ENCODE peak calls at places on chromosomes 1 and 21, in seven cellular contexts. One of them, this sample, is unnamed.

GRCh38 chr1:20151906-20152598 is 12.9 kb downstream of the PLA2G2F start:
- DNase-seq in fibroblast of pulmonary artery: peak
- DNase-seq in coronary artery: peak
- DNase-seq in foreskin fibroblast: peak
- DNase-seq in colonic mucosa: peak
- DNase-seq in B cell: peak
- DNase-seq in dorsolateral prefrontal cortex: peak
- DNase-seq in this sample: peak

GRCh38 chr1:110136911-110137310 is 13.4 kb upstream of the SLC6A17 start:
- DNase-seq in dorsolateral prefrontal cortex: peak
- DNase-seq in foreskin fibroblast: no peak
- DNase-seq in colonic mucosa: no peak
- DNase-seq in fibroblast of pulmonary artery: no peak
- DNase-seq in B cell: no peak
- DNase-seq in coronary artery: no peak
- DNase-seq in this sample: no peak

GRCh38 chr1:51044834-51045233 is 57.2 kb upstream of the C1orf185 start:
- DNase-seq in colonic mucosa: no peak
- DNase-seq in coronary artery: no peak
- DNase-seq in dorsolateral prefrontal cortex: no peak
- DNase-seq in foreskin fibroblast: no peak
- DNase-seq in fibroblast of pulmonary artery: peak
- DNase-seq in B cell: no peak
- DNase-seq in this sample: no peak

GRCh38 chr1:232844791-232845190 is 39.6 kb downstream of the MAP10 start:
- DNase-seq in coronary artery: no peak
- DNase-seq in dorsolateral prefrontal cortex: no peak
- DNase-seq in B cell: no peak
- DNase-seq in foreskin fibroblast: no peak
- DNase-seq in colonic mucosa: no peak
- DNase-seq in fibroblast of pulmonary artery: peak
- DNase-seq in this sample: no peak

GRCh38 chr1:156495401-156496140 is 5.0 kb downstream of the MEF2D start:
- DNase-seq in coronary artery: no peak
- DNase-seq in fibroblast of pulmonary artery: no peak
- DNase-seq in colonic mucosa: peak
- DNase-seq in foreskin fibroblast: no peak
- DNase-seq in B cell: no peak
- DNase-seq in dorsolateral prefrontal cortex: no peak
- DNase-seq in this sample: no peak

GRCh38 chr1:237342730-237343129 is 300.7 kb downstream of the RYR2 start:
- DNase-seq in fibroblast of pulmonary artery: no peak
- DNase-seq in dorsolateral prefrontal cortex: no peak
- DNase-seq in B cell: no peak
- DNase-seq in foreskin fibroblast: no peak
- DNase-seq in colonic mucosa: no peak
- DNase-seq in coronary artery: no peak
- DNase-seq in this sample: no peak

GRCh38 chr1:25700124-25700523 is 83.5 kb downstream of the MAN1C1 start:
- DNase-seq in foreskin fibroblast: peak
- DNase-seq in coronary artery: no peak
- DNase-seq in colonic mucosa: peak
- DNase-seq in B cell: no peak
- DNase-seq in fibroblast of pulmonary artery: peak
- DNase-seq in dorsolateral prefrontal cortex: no peak
- DNase-seq in this sample: no peak

GRCh38 chr1:78688701-78689100 is 39.1 kb downstream of the IFI44 start:
- DNase-seq in foreskin fibroblast: peak
- DNase-seq in colonic mucosa: no peak
- DNase-seq in dorsolateral prefrontal cortex: no peak
- DNase-seq in fibroblast of pulmonary artery: peak
- DNase-seq in B cell: no peak
- DNase-seq in coronary artery: no peak
- DNase-seq in this sample: no peak

GRCh38 chr1:61337981-61338848 is 255.9 kb downstream of the NFIA start:
- DNase-seq in fibroblast of pulmonary artery: peak
- DNase-seq in B cell: no peak
- DNase-seq in colonic mucosa: peak
- DNase-seq in foreskin fibroblast: peak
- DNase-seq in dorsolateral prefrontal cortex: peak
- DNase-seq in coronary artery: peak
- DNase-seq in this sample: no peak

GRCh38 chr1:53731779-53732305 is 7.1 kb downstream of the GLIS1 start:
- DNase-seq in B cell: no peak
- DNase-seq in fibroblast of pulmonary artery: no peak
- DNase-seq in colonic mucosa: no peak
- DNase-seq in coronary artery: no peak
- DNase-seq in foreskin fibroblast: no peak
- DNase-seq in dorsolateral prefrontal cortex: no peak
- DNase-seq in this sample: no peak

GRCh38 chr1:169161512-169162194 is 55.2 kb downstream of the ATP1B1 start:
- DNase-seq in B cell: no peak
- DNase-seq in foreskin fibroblast: no peak
- DNase-seq in coronary artery: no peak
- DNase-seq in dorsolateral prefrontal cortex: no peak
- DNase-seq in fibroblast of pulmonary artery: peak
- DNase-seq in colonic mucosa: peak
- DNase-seq in this sample: no peak

GRCh38 chr1:36520056-36520455 is 37.3 kb upstream of the CSF3R start:
- DNase-seq in fibroblast of pulmonary artery: no peak
- DNase-seq in coronary artery: peak
- DNase-seq in foreskin fibroblast: no peak
- DNase-seq in colonic mucosa: no peak
- DNase-seq in B cell: no peak
- DNase-seq in dorsolateral prefrontal cortex: no peak
- DNase-seq in this sample: no peak

GRCh38 chr1:119885903-119886783 is 10.2 kb downstream of the ADAM30 start:
- DNase-seq in fibroblast of pulmonary artery: peak
- DNase-seq in colonic mucosa: peak
- DNase-seq in B cell: no peak
- DNase-seq in foreskin fibroblast: no peak
- DNase-seq in dorsolateral prefrontal cortex: no peak
- DNase-seq in coronary artery: no peak
- DNase-seq in this sample: no peak

GRCh38 chr1:2166254-2166653 is 28.3 kb downstream of the FAAP20 start:
- DNase-seq in B cell: no peak
- DNase-seq in colonic mucosa: no peak
- DNase-seq in foreskin fibroblast: no peak
- DNase-seq in dorsolateral prefrontal cortex: no peak
- DNase-seq in coronary artery: no peak
- DNase-seq in fibroblast of pulmonary artery: no peak
- DNase-seq in this sample: no peak

DNA sequence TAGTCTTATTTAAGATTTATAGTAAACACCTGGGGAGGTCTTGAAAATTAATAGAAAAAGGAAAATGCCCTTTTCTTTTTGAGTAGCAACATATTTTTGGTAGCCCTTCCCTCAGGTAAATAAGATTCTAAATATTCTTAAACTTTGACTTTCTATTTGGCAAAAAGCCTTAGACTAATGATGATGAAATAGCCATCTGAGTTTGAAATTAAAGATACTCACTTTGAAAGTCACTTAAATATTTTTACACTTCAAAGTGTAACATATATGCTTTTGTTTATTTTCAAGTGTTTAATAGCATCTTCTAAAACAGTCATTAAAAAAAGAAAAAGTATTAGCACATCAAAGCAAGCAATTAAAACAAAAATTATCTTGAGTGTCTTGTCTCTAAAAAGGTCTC is 135.1 kb downstream of the NEK7 start:
- DNase-seq in dorsolateral prefrontal cortex: no peak
- DNase-seq in fibroblast of pulmonary artery: no peak
- DNase-seq in coronary artery: no peak
- DNase-seq in colonic mucosa: no peak
- DNase-seq in B cell: no peak
- DNase-seq in foreskin fibroblast: no peak
- DNase-seq in this sample: no peak
- TF ChIP-seq CTCF in dorsolateral prefrontal cortex: no peak
- TF ChIP-seq CTCF in fibroblast of pulmonary artery: no peak
- TF ChIP-seq CTCF in coronary artery: no peak
- TF ChIP-seq CTCF in colonic mucosa: no peak
- TF ChIP-seq CTCF in B cell: no peak
- TF ChIP-seq CTCF in foreskin fibroblast: no peak
- TF ChIP-seq CTCF in this sample: no peak

GRCh38 chr1:101474039-101474665 is 237.3 kb downstream of the S1PR1 start:
- DNase-seq in colonic mucosa: no peak
- DNase-seq in fibroblast of pulmonary artery: no peak
- DNase-seq in B cell: no peak
- DNase-seq in dorsolateral prefrontal cortex: no peak
- DNase-seq in coronary artery: no peak
- DNase-seq in foreskin fibroblast: no peak
- DNase-seq in this sample: no peak
- TF ChIP-seq CTCF in colonic mucosa: no peak
- TF ChIP-seq CTCF in fibroblast of pulmonary artery: peak
- TF ChIP-seq CTCF in B cell: peak
- TF ChIP-seq CTCF in dorsolateral prefrontal cortex: no peak
- TF ChIP-seq CTCF in coronary artery: no peak
- TF ChIP-seq CTCF in foreskin fibroblast: peak
- TF ChIP-seq CTCF in this sample: peak

GRCh38 chr1:203307690-203308126 is 2.4 kb downstream of the BTG2 start:
- DNase-seq in B cell: peak
- DNase-seq in foreskin fibroblast: no peak
- DNase-seq in coronary artery: no peak
- DNase-seq in dorsolateral prefrontal cortex: no peak
- DNase-seq in colonic mucosa: no peak
- DNase-seq in fibroblast of pulmonary artery: no peak
- DNase-seq in this sample: no peak

GRCh38 chr1:203306089-203306969 is 1.0 kb downstream of the BTG2 start:
- DNase-seq in foreskin fibroblast: peak
- DNase-seq in dorsolateral prefrontal cortex: peak
- DNase-seq in B cell: peak
- DNase-seq in coronary artery: peak
- DNase-seq in colonic mucosa: peak
- DNase-seq in fibroblast of pulmonary artery: peak
- DNase-seq in this sample: no peak

GRCh38 chr1:203308205-203309114 is 3.1 kb downstream of the BTG2 start:
- DNase-seq in B cell: peak
- DNase-seq in foreskin fibroblast: no peak
- DNase-seq in dorsolateral prefrontal cortex: no peak
- DNase-seq in fibroblast of pulmonary artery: no peak
- DNase-seq in colonic mucosa: no peak
- DNase-seq in coronary artery: no peak
- DNase-seq in this sample: no peak

GRCh38 chr1:203305809-203306088 is 430 bp downstream of the BTG2 start:
- DNase-seq in colonic mucosa: peak
- DNase-seq in B cell: no peak
- DNase-seq in fibroblast of pulmonary artery: no peak
- DNase-seq in dorsolateral prefrontal cortex: no peak
- DNase-seq in foreskin fibroblast: no peak
- DNase-seq in coronary artery: no peak
- DNase-seq in this sample: no peak

DNA sequence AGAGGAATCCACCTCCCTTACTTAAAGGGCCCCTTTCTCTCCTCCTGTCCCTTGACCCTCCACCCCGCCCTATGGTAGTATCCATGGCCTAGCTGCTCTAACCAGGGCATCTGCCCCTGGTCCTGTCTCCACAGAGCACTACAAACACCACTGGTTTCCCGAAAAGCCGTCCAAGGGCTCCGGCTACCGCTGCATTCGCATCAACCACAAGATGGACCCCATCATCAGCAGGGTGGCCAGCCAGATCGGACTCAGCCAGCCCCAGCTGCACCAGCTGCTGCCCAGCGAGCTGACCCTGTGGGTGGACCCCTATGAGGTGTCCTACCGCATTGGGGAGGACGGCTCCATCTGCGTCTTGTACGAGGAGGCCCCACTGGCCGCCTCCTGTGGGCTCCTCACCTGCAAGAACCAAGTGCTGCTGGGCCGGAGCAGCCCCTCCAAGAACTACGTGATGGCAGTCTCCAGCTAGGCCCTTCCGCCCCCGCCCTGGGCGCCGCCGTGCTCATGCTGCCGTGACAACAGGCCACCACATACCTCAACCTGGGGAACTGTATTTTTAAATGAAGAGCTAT is 1.7 kb downstream of the BTG2 start:
- DNase-seq in B cell: peak
- DNase-seq in colonic mucosa: peak
- DNase-seq in foreskin fibroblast: no peak
- DNase-seq in fibroblast of pulmonary artery: no peak
- DNase-seq in coronary artery: no peak
- DNase-seq in dorsolateral prefrontal cortex: no peak
- DNase-seq in this sample: no peak
- TF ChIP-seq CTCF in B cell: no peak
- TF ChIP-seq CTCF in colonic mucosa: no peak
- TF ChIP-seq CTCF in foreskin fibroblast: no peak
- TF ChIP-seq CTCF in fibroblast of pulmonary artery: no peak
- TF ChIP-seq CTCF in coronary artery: no peak
- TF ChIP-seq CTCF in dorsolateral prefrontal cortex: no peak
- TF ChIP-seq CTCF in this sample: no peak

GRCh38 chr1:43143441-43143888 is 28.6 kb downstream of the EBNA1BP2 start:
- DNase-seq in colonic mucosa: no peak
- DNase-seq in B cell: no peak
- DNase-seq in fibroblast of pulmonary artery: no peak
- DNase-seq in dorsolateral prefrontal cortex: no peak
- DNase-seq in coronary artery: no peak
- DNase-seq in foreskin fibroblast: no peak
- DNase-seq in this sample: no peak
- TF ChIP-seq CTCF in colonic mucosa: no peak
- TF ChIP-seq CTCF in B cell: no peak
- TF ChIP-seq CTCF in fibroblast of pulmonary artery: peak
- TF ChIP-seq CTCF in dorsolateral prefrontal cortex: no peak
- TF ChIP-seq CTCF in coronary artery: no peak
- TF ChIP-seq CTCF in foreskin fibroblast: peak
- TF ChIP-seq CTCF in this sample: peak

DNA sequence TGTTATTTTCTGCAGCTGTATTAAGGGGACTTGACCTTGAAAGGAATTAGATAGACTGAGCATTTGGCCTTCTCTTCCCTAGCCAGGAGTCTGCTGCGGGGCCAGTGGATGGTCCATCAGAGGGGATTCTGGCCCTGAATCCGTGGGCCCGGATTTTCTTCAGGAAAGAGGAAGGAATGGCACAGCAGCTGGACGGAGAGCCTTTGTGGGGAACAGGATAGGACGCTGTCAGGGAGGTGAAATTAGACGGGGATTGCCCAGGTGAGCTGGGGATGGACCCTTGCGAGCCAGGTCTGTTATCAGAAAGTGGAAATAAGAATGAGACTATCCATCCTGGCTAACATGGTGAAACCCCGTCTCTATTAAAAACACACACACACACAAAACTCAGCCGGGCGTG is 1.7 kb upstream of the C2CD2 start:
- DNase-seq in foreskin fibroblast: no peak
- DNase-seq in colonic mucosa: no peak
- DNase-seq in coronary artery: no peak
- DNase-seq in dorsolateral prefrontal cortex: no peak
- DNase-seq in B cell: no peak
- DNase-seq in fibroblast of pulmonary artery: no peak
- DNase-seq in this sample: no peak
- TF ChIP-seq CTCF in foreskin fibroblast: no peak
- TF ChIP-seq CTCF in colonic mucosa: no peak
- TF ChIP-seq CTCF in coronary artery: no peak
- TF ChIP-seq CTCF in dorsolateral prefrontal cortex: no peak
- TF ChIP-seq CTCF in B cell: no peak
- TF ChIP-seq CTCF in fibroblast of pulmonary artery: no peak
- TF ChIP-seq CTCF in this sample: no peak

DNA sequence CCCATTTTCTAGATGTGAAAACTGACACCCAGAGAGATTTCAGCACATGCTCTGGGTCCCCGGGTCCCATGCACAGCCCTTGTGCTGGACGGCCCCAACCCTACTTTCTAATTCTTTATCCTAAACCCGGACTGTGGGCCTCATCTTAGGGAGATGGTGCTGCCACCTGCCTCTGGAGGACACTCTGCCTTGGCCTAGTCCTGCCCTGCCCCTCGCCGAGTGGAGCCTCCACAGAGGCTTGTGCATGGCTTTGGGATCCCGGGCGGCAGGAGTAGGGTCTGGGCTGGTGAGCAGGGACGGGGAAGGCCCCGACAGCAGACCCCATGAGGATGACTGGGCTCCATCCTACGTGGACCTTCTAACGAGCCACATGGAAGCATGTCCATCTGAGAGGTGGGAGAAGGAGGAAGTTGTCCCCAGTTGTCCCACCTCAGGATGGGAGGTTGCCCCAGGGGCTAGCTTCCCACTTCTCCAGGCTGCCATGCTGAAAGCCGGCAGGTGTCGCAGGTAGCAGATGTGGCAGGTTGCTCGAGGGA is 12.4 kb downstream of the MX2 start:
- DNase-seq in coronary artery: no peak
- DNase-seq in B cell: no peak
- DNase-seq in fibroblast of pulmonary artery: no peak
- DNase-seq in colonic mucosa: no peak
- DNase-seq in dorsolateral prefrontal cortex: no peak
- DNase-seq in foreskin fibroblast: no peak
- DNase-seq in this sample: no peak
- TF ChIP-seq CTCF in coronary artery: no peak
- TF ChIP-seq CTCF in B cell: no peak
- TF ChIP-seq CTCF in fibroblast of pulmonary artery: peak
- TF ChIP-seq CTCF in colonic mucosa: no peak
- TF ChIP-seq CTCF in dorsolateral prefrontal cortex: no peak
- TF ChIP-seq CTCF in foreskin fibroblast: no peak
- TF ChIP-seq CTCF in this sample: no peak